ENCODE peak calls at places on chromosomes 6 and 20, in nine cellular contexts. U is KG1; O is body of pancreas; L is heart right ventricle; K is transverse colon; M is NCI-H526 treated with DMSO at 0.1 percent for 48 hours; F is GM03348; X is stimulated activated CD4-positive, alpha-beta T cell treated with anti-CD3 and anti-CD28 coated beads, Interleukin-1b, Interleukin-23, amount 100 ng/mL, for 1 hour; E is germinal center. Y is an unnamed sample.

GRCh38 chr6:130163261-130163660 is 59.5 kb downstream of the SAMD3 start:
- DNase-seq in U (no peak), K (no peak), M (no peak), F (no peak), E (no peak), X (no peak), L (no peak), O (no peak), Y (no peak)

GRCh38 chr20:5528719-5529256 is 212.0 kb upstream of the PROKR2 start:
- DNase-seq in F (peak; percentile 84), M (peak; percentile 86), U (peak; percentile 83), E (peak; percentile 76), O (peak; percentile 77), L (peak; percentile 69), K (peak; percentile 75), X (peak; percentile 50), Y (no peak)

GRCh38 chr6:170291271-170292110 is 613 bp upstream of the DLL1 start:
- DNase-seq in M (peak; percentile 87), X (no peak), O (peak; percentile 61), K (peak; percentile 74), F (peak; percentile 57), L (peak; percentile 82), U (no peak), E (no peak), Y (no peak)

GRCh38 chr20:52783769-52784168 is 188.4 kb upstream of the TSHZ2 start:
- DNase-seq in O (no peak), L (no peak), F (no peak), E (peak; percentile 2), X (no peak), K (no peak), U (no peak), M (no peak), Y (no peak)

GRCh38 chr6:125201961-125202729 is 48.6 kb downstream of the TPD52L1 start:
- DNase-seq in X (no peak), F (peak; percentile 58), L (no peak), K (peak; percentile 73), M (no peak), U (no peak), O (peak; percentile 83), E (no peak), Y (no peak)

GRCh38 chr6:101728388-101728787 is 334.9 kb downstream of the GRIK2 start:
- DNase-seq in M (no peak), E (no peak), X (no peak), U (no peak), F (no peak), O (no peak), L (no peak), K (no peak), Y (no peak)

GRCh38 chr6:10954590-10955010 is 67.7 kb downstream of the SYCP2L start:
- DNase-seq in F (peak; percentile 81), K (peak; percentile 75), L (peak; percentile 73), O (peak; percentile 80), X (no peak), E (peak; percentile 75), U (no peak), M (peak; percentile 60), Y (no peak)

GRCh38 chr6:106253731-106254130 is 71.8 kb downstream of the ATG5 start:
- DNase-seq in O (no peak), F (peak; percentile 57), E (no peak), M (no peak), X (no peak), U (no peak), K (no peak), L (no peak), Y (no peak)

GRCh38 chr20:46930940-46931339 is 36.3 kb downstream of the EYA2 start:
- DNase-seq in L (no peak), K (no peak), U (no peak), E (no peak), F (no peak), X (no peak), M (no peak), O (no peak), Y (no peak)

GRCh38 chr6:157036245-157036681 is 259.1 kb downstream of the ARID1B start:
- DNase-seq in X (no peak), L (no peak), K (no peak), F (peak; percentile 68), O (peak; percentile 41), U (no peak), M (no peak), E (no peak), Y (no peak)

GRCh38 chr20:40390654-40391053 is 298.4 kb downstream of the MAFB start:
- DNase-seq in K (no peak), F (no peak), L (no peak), U (no peak), M (no peak), X (no peak), O (no peak), E (no peak), Y (no peak)

GRCh38 chr20:62689861-62690644 is 18.6 kb upstream of the NTSR1 start:
- DNase-seq in F (no peak), O (no peak), M (no peak), K (no peak), U (no peak), E (no peak), L (no peak), X (no peak), Y (no peak)

GRCh38 chr6:157603314-157603940 is 219.6 kb upstream of the SNX9 start:
- DNase-seq in M (no peak), O (no peak), E (no peak), X (no peak), L (no peak), U (no peak), F (no peak), K (peak; percentile 1), Y (no peak)

GRCh38 chr20:13321416-13321815 is 100.3 kb downstream of the ISM1 start:
- DNase-seq in E (no peak), L (no peak), F (no peak), M (no peak), U (no peak), K (no peak), X (no peak), O (no peak), Y (no peak)

GRCh38 chr6:87698618-87699017 is 3.4 kb downstream of the AKIRIN2 start:
- DNase-seq in F (no peak), U (no peak), O (no peak), K (no peak), E (peak; percentile 29), X (no peak), M (no peak), L (no peak), Y (no peak)

GRCh38 chr6:77778527-77778926 is 125.7 kb downstream of the MEI4 start:
- DNase-seq in O (no peak), U (no peak), K (no peak), F (no peak), X (no peak), L (no peak), M (no peak), E (no peak), Y (no peak)

GRCh38 chr20:5002077-5002413 is 735 bp upstream of the SLC23A2 start:
- DNase-seq in U (no peak), O (peak; percentile 14), X (no peak), K (no peak), E (peak; percentile 11), F (no peak), L (peak; percentile 6), M (no peak), Y (no peak)

GRCh38 chr6:129929433-129929832 is 68.3 kb upstream of the TMEM244 start:
- DNase-seq in L (no peak), E (no peak), F (peak; percentile 69), U (no peak), O (no peak), X (no peak), M (no peak), K (no peak), Y (no peak)

GRCh38 chr20:2851086-2851485 is 10.5 kb downstream of the VPS16 start:
- DNase-seq in X (no peak), L (no peak), E (no peak), K (no peak), U (no peak), O (no peak), F (no peak), M (no peak), Y (no peak)

GRCh38 chr20:23826541-23827018 is at the start of gene CST2:
- DNase-seq in E (no peak), O (no peak), U (no peak), F (no peak), K (no peak), X (no peak), L (no peak), M (no peak), Y (no peak)

GRCh38 chr20:2626853-2627541 is 25.4 kb upstream of the NOP56 start:
- DNase-seq in O (no peak), F (no peak), U (no peak), E (no peak), L (no peak), M (no peak), X (no peak), K (peak; percentile 74), Y (no peak)

GRCh38 chr6:152979116-152979515 is 3.7 kb downstream of the FBXO5 start:
- DNase-seq in K (no peak), O (no peak), X (no peak), L (no peak), M (no peak), U (no peak), E (no peak), F (no peak), Y (no peak)

GRCh38 chr20:45611054-45611453 is 18.5 kb upstream of the WFDC10A start:
- DNase-seq in X (no peak), F (peak; percentile 87), L (no peak), K (no peak), M (no peak), E (no peak), U (no peak), O (no peak), Y (no peak)

GRCh38 chr20:1934578-1935573 is 39.7 kb downstream of the SIRPA start:
- DNase-seq in O (peak; percentile 47), L (peak; percentile 34), U (no peak), M (no peak), E (no peak), X (no peak), F (peak; percentile 92), K (no peak), Y (no peak)

GRCh38 chr6:109713097-109713496 is 22.0 kb downstream of the FIG4 start:
- DNase-seq in M (no peak), F (no peak), O (no peak), E (no peak), L (no peak), X (no peak), U (no peak), K (no peak), Y (no peak)

GRCh38 chr6:150175611-150176151 is 32.8 kb downstream of the PPP1R14C start:
- DNase-seq in L (no peak), K (no peak), U (no peak), O (no peak), F (no peak), M (no peak), X (no peak), E (no peak), Y (no peak)

GRCh38 chr6:90790058-90790457 is 203.2 kb upstream of the MAP3K7 start:
- DNase-seq in L (no peak), E (no peak), X (no peak), M (no peak), K (no peak), U (no peak), O (no peak), F (peak; percentile 15), Y (no peak)

GRCh38 chr20:4431446-4431845 is 290.3 kb upstream of the PRND start:
- DNase-seq in U (no peak), E (no peak), O (no peak), K (no peak), M (no peak), L (no peak), X (no peak), F (no peak), Y (no peak)

GRCh38 chr6:147567141-147567805 is 58.8 kb downstream of the SAMD5 start:
- DNase-seq in E (no peak), K (no peak), F (peak; percentile 7), M (no peak), X (no peak), O (no peak), U (no peak), L (no peak), Y (no peak)

GRCh38 chr6:18179770-18180393 is 24.7 kb downstream of the KDM1B start:
- DNase-seq in M (no peak), L (peak; percentile 10), U (no peak), F (no peak), O (no peak), E (no peak), K (peak; percentile 47), X (no peak), Y (no peak)

GRCh38 chr6:144528605-144529425 is 243.7 kb downstream of the UTRN start:
- DNase-seq in M (no peak), E (no peak), F (peak; percentile 6), U (no peak), O (no peak), L (no peak), K (no peak), X (no peak), Y (no peak)

Y was measured in cortex of kidney.